ENCODE peak calls at places on chromosomes 3 and 15, in five cellular contexts. G is heart right ventricle, K is stomach, Q is thoracic aorta, D is neural progenitor cell. U is an unnamed sample.
A peak's percentile ranks its signal among the peaks of the same experiment; 100 is the strongest.

GRCh38 chr3:127953636-127954035 is 38.6 kb downstream of the KBTBD12 start:
- DNase-seq in G (no peak), K (no peak), Q (no peak), D (no peak), U (no peak)

GRCh38 chr3:106392905-106393304 is 524.1 kb upstream of the CBLB start:
- DNase-seq in G (no peak), K (no peak), Q (no peak), D (no peak), U (no peak)

GRCh38 chr3:49013738-49014660 is 4.4 kb downstream of the DALRD3 start:
- DNase-seq in G (no peak), K (peak; percentile 66), Q (no peak), D (no peak), U (no peak)

GRCh38 chr15:62752687-62753517 is 289.6 kb upstream of the TPM1 start:
- DNase-seq in G (no peak), K (no peak), Q (no peak), D (no peak), U (no peak)

GRCh38 chr3:159824341-159824740 is 164.3 kb upstream of the IL12A start:
- DNase-seq in G (no peak), K (no peak), Q (no peak), D (no peak), U (no peak)

GRCh38 chr15:62569460-62570404 is 404.6 kb upstream of the C2CD4B start:
- DNase-seq in G (peak; percentile 57), K (peak; percentile 92), Q (no peak), D (no peak), U (peak; percentile 68)

GRCh38 chr3:120487079-120487693 is 36.4 kb upstream of the FSTL1 start:
- DNase-seq in G (no peak), K (no peak), Q (no peak), D (no peak), U (no peak)

GRCh38 chr15:80977627-80978036 is 12.0 kb downstream of the MESD start:
- DNase-seq in G (peak; percentile 56), K (peak; percentile 71), Q (no peak), D (peak; percentile 82), U (no peak)

GRCh38 chr3:24472358-24472757 is 22.3 kb downstream of the THRB start:
- DNase-seq in G (no peak), K (no peak), Q (no peak), D (no peak), U (no peak)

GRCh38 chr15:67358812-67359211 is 104.2 kb downstream of the IQCH start:
- DNase-seq in G (no peak), K (no peak), Q (no peak), D (no peak), U (no peak)

GRCh38 chr3:14222900-14223594 is 44.4 kb downstream of the LSM3 start:
- DNase-seq in G (no peak), K (no peak), Q (no peak), D (no peak), U (no peak)

GRCh38 chr3:194269610-194270145 is 81.5 kb downstream of the CPN2 start:
- DNase-seq in G (peak; percentile 93), K (peak; percentile 58), Q (peak; percentile 58), D (peak; percentile 66), U (peak; percentile 80)

GRCh38 chr15:96367436-96368200 is 37.1 kb downstream of the NR2F2 start:
- DNase-seq in G (no peak), K (no peak), Q (no peak), D (peak; percentile 57), U (no peak)

DNA sequence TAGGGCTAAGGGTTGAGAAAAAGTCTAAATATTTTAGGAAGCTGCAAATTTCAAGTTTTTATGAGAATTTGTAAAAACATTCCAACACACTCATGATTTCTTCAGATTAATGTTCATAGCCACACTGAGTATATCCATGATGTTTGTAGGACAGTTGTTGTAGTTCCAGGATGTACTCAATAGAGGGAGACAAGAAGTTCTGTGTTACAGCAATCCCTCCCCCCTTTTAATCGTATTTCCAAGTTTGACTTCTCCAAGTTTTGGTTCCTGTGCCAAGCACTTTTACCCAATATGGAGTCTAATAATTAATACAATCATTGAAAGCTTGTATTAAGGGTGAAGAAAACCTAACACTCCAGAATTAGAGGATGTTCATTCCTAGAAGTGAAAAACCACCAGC is 143.4 kb downstream of the FEZF2 start:
- DNase-seq in G (no peak), K (no peak), Q (no peak), D (peak; percentile 31), U (no peak)
- TF ChIP-seq CTCF in G (peak; percentile 24), K (no peak), Q (no peak), D (peak; percentile 54), U (no peak)

GRCh38 chr3:47578119-47578630 is 490 bp downstream of the CSPG5 start:
- DNase-seq in G (no peak), K (peak; percentile 36), Q (no peak), D (peak; percentile 59), U (peak; percentile 44)
- H3K27me3 ChIP-seq in G (no peaks in the 10 kb centered on the region), K (no peaks in the 10 kb centered on the region), Q (no peaks in the 10 kb centered on the region), D (peaks cover 52% of the 10 kb centered on the region), U (peaks cover 23% of the 10 kb centered on the region)

DNA sequence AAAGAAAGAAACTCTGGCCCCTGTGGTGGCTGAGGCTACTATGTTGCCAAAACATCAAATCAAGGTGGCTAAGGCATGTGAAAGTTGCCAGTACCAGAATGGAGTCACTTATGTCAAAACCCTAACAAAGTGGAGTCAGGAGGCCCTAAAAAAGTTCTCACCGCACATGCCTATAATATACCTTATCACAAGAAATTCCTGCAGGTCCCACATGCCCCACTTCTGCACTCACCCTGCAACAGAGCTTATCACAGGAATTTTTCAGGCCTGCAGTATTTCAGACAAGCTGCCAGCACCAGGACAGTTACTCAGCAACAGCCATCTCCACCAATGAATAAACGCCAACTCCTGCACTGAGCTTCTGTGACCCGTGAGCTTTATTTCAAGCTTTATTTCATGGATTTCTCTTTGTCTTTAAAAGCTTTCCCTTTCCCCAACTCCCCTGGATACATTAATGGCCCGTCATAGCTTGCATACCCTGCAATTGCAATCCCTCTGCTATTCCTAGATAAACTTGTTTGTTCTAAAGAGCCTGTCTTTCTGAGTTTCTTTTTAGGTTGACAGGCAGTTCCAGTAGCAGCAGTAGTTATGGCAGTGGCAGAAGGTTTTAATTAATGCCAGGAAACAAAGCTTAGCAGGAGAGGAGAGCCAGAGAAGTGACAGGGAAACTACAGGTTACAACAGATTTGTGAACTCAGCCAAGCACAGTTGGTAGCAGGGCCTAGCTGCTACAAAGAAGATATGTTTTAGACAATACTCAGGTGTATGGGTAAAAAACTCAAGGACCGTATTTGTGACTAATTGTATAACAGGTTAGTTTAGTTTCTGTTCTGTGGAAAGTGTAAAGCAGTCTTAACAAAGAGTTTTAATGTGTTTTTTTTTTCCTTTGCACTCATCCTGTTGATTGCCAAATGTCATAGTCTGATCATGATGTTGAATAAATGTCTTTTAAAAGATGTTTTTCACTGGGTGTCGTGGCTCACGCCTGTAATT is 15.9 kb upstream of the TMEM42 start:
- DNase-seq in G (peak; percentile 78), K (no peak), Q (no peak), D (no peak), U (no peak)
- H3K27ac ChIP-seq in G (peak overlapping the region; percentile 88), K (no peak overlapping the region), Q (no peak overlapping the region), D (no peak overlapping the region), U (no peak overlapping the region)

GRCh38 chr15:42920281-42921048 is at the start of gene TTBK2:
- DNase-seq in G (peak; percentile 99), K (peak; percentile 98), Q (peak; percentile 91), D (peak; percentile 99), U (peak; percentile 99)

GRCh38 chr15:42918047-42918446 is 2.5 kb downstream of the TTBK2 start:
- DNase-seq in G (no peak), K (no peak), Q (no peak), D (no peak), U (no peak)

GRCh38 chr15:42919794-42920280 is 741 bp downstream of the TTBK2 start:
- DNase-seq in G (no peak), K (no peak), Q (no peak), D (peak; percentile 51), U (no peak)

GRCh38 chr15:42919308-42919707 is 1.3 kb downstream of the TTBK2 start:
- DNase-seq in G (no peak), K (no peak), Q (no peak), D (no peak), U (no peak)

DNA sequence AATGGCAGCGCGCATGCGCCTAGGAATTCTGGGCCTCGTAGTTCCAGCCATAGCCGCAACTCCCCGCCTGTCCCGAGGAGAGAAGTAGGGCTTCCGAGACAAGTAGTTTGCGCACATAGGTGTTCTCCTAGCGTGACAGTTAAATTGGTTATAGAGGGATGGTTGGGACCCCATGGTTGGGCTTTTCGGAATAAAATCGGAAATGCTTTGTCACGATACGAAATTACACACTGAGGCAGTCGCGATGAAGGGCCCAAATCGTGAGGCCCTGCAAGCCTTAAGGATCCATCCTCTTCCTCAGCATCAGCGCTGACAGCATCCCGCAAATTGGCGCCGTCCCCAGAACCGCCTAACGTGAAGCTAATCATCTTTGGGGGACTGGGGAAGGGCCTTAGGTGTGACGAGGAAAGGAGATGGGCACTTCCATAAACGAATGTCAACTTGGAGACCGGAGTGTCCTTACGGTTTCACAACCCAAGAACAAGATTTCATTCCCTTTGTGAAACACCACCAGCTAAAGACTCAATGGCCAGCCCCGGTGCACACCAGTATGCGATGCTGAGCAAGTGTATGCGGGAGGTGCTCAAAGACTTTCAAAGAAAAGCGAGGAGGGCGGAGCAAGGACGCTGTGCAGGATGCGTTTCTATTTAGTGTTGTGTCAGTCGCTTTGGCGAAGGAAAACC is 612 bp upstream of the TTBK2 start:
- DNase-seq in G (no peak), K (peak; percentile 27), Q (no peak), D (peak; percentile 54), U (peak; percentile 38)
- TF ChIP-seq CTCF in G (no peak), K (no peak), Q (peak; percentile 35), D (no peak), U (no peak)

DNA sequence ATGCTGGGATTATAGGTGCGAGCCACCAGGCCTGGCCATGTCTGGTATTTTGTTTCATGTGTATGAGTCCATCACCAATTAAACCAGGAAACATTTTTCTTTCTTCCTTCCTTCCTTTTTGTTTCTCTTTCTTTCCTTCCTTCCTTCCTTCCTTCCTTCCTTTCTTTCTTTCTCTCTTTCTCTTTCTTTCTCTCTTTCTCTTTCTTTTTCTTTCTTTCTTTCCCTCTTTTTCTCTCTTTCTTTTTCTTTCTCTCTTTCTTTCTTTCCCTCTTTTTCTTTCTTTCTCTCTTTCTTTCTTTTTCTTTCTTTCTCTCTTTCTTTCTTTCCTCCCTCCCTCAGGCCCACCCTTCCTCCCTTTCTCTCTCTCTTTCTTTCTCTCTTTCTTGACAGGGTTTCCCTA is 83.4 kb downstream of the SLC9A9 start:
- DNase-seq in G (no peak), K (no peak), Q (no peak), D (no peak), U (no peak)
- H3K27me3 ChIP-seq in G (no peaks in the 10 kb centered on the region), K (no peaks in the 10 kb centered on the region), Q (no peaks in the 10 kb centered on the region), D (no peaks in the 10 kb centered on the region), U (no peaks in the 10 kb centered on the region)

GRCh38 chr3:188208751-188209433 is 54.9 kb downstream of the LPP start:
- DNase-seq in G (no peak), K (no peak), Q (no peak), D (no peak), U (no peak)

GRCh38 chr3:188207941-188208750 is 54.2 kb downstream of the LPP start:
- DNase-seq in G (no peak), K (no peak), Q (no peak), D (peak; percentile 51), U (no peak)

GRCh38 chr3:188205992-188206416 is 52.0 kb downstream of the LPP start:
- DNase-seq in G (no peak), K (no peak), Q (no peak), D (peak; percentile 33), U (no peak)

GRCh38 chr3:188204516-188204915 is 50.6 kb downstream of the LPP start:
- DNase-seq in G (no peak), K (no peak), Q (no peak), D (no peak), U (no peak)

DNA sequence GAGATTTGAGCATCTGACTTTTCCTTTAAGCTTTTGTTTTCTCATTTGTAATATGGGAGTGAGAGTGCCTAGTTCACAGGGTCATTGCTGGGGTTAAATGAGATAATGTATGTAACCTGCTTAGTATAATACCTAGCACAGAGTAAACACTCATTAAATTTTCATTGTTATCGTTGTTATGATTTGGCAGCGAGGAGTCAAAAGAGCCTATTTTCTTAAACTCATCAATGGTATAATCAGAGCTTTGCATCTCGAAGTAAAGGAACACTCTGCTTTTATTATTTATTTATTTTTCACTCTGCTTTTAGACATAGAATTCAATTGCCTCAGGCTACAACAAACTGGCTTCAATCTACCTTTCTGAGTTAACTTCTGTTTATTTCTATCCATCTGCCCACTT is 52.8 kb downstream of the LPP start:
- DNase-seq in G (no peak), K (no peak), Q (no peak), D (no peak), U (no peak)
- H3K27ac ChIP-seq in G (peak overlapping the region; percentile 6), K (no peak overlapping the region), Q (peak overlapping the region; percentile 98), D (no peak overlapping the region), U (no peak overlapping the region)

U was measured in left lung.